ENCODE peak calls at places on chromosome 5, in ten cellular contexts. I is cardiac fibroblast, X is adrenal gland, O is AG04450, Z is AG04449, L is right cardiac atrium, V is lower leg skin, R is cardiac muscle cell, C is mammary epithelial cell, M is sigmoid colon. K is an unnamed sample.

GRCh38 chr5:75189353-75189752 is 47.3 kb downstream of the ANKRD31 start:
- DNase-seq in I (no peak), X (no peak), O (no peak), Z (no peak), L (no peak), V (no peak), R (no peak), C (no peak), M (no peak), K (no peak)

GRCh38 chr5:31218978-31219377 is 25.5 kb downstream of the CDH6 start:
- DNase-seq in I (no peak), X (no peak), O (no peak), Z (no peak), L (no peak), V (no peak), R (no peak), C (no peak), M (no peak), K (no peak)

GRCh38 chr5:35246928-35247644 is 16.8 kb upstream of the PRLR start:
- DNase-seq in I (no peak), X (peak; percentile 47), O (no peak), Z (no peak), L (peak; percentile 89), V (peak; percentile 81), R (peak; percentile 67), C (no peak), M (no peak), K (peak; percentile 76)

GRCh38 chr5:126544087-126544740 is 50.8 kb downstream of the ALDH7A1 start:
- DNase-seq in I (peak; percentile 60), X (peak; percentile 24), O (no peak), Z (no peak), L (no peak), V (no peak), R (peak; percentile 52), C (peak; percentile 25), M (no peak), K (no peak)

GRCh38 chr5:171966964-171967363 is 39.5 kb downstream of the FBXW11 start:
- DNase-seq in I (no peak), X (no peak), O (no peak), Z (no peak), L (no peak), V (no peak), R (no peak), C (no peak), M (no peak), K (no peak)

GRCh38 chr5:80070338-80071056 is 35.3 kb downstream of the THBS4 start:
- DNase-seq in I (peak; percentile 25), X (no peak), O (no peak), Z (no peak), L (no peak), V (no peak), R (no peak), C (no peak), M (no peak), K (no peak)

GRCh38 chr5:62886603-62887315 is 308.1 kb downstream of the LRRC70 start:
- DNase-seq in I (peak; percentile 1), X (no peak), O (no peak), Z (no peak), L (no peak), V (no peak), R (peak; percentile 55), C (no peak), M (no peak), K (no peak)

GRCh38 chr5:115098041-115098702 is 71.5 kb downstream of the TRIM36 start:
- DNase-seq in I (peak; percentile 70), X (peak; percentile 34), O (peak; percentile 18), Z (peak; percentile 12), L (no peak), V (no peak), R (peak; percentile 67), C (peak; percentile 45), M (no peak), K (no peak)

GRCh38 chr5:53679261-53679660 is 118.8 kb downstream of the NDUFS4 start:
- DNase-seq in I (peak; percentile 54), X (no peak), O (no peak), Z (peak; percentile 4), L (no peak), V (no peak), R (peak; percentile 42), C (peak; percentile 27), M (no peak), K (no peak)

GRCh38 chr5:55921617-55922016 is 70.5 kb downstream of the IL31RA start:
- DNase-seq in I (no peak), X (no peak), O (no peak), Z (no peak), L (no peak), V (peak; percentile 20), R (no peak), C (no peak), M (no peak), K (no peak)

GRCh38 chr5:55923873-55924500 is 70.8 kb downstream of the IL6ST start:
- DNase-seq in I (no peak), X (no peak), O (no peak), Z (no peak), L (no peak), V (peak; percentile 52), R (no peak), C (no peak), M (no peak), K (no peak)

GRCh38 chr5:55925181-55925580 is 69.6 kb downstream of the IL6ST start:
- DNase-seq in I (no peak), X (no peak), O (no peak), Z (no peak), L (no peak), V (peak; percentile 50), R (no peak), C (no peak), M (no peak), K (no peak)

GRCh38 chr5:55924744-55925143 is 70.0 kb downstream of the IL6ST start:
- DNase-seq in I (no peak), X (no peak), O (no peak), Z (no peak), L (no peak), V (peak; percentile 67), R (no peak), C (no peak), M (no peak), K (no peak)

DNA sequence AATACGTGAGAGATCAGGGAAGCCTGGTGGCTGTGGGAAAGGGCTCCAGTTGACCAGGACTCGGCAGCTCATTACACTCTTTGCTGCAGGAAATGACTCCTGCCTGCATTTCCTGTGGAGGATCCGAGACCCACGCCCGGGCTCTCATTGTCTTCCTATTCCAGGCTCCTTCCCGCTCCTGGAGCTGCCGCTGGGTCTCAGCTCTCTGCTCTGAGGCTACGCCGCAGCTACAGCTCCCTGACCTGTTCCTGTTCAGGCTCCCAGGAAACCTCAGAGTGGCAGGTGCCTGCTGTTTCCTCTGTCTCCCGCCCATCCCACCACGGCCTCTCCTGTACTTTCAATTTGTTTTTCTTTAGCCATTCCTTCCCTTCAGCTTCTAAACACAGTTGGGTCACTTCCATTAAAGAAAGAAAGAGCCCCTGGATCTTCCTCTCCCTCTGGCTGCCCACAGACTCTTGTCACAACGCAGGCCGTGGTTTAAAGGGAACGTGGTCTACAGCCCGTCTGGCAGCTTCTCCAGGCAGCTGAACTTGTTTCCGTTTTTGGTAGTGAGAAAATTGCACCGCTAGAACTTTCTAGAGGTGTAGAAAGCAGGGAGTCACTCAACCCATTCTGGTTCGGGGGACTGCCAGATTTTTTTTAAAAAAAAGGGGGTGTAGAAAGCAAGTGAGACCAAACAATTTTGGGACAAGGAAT is 71.4 kb downstream of the IL6ST start:
- DNase-seq in I (peak; percentile 58), X (no peak), O (no peak), Z (no peak), L (peak; percentile 70), V (peak; percentile 83), R (no peak), C (no peak), M (no peak), K (no peak)
- H3K4me3 ChIP-seq in I (peak overlapping the region; percentile 47), X (no peak overlapping the region), O (no peak overlapping the region), Z (peak overlapping the region; percentile 6), L (peak overlapping the region; percentile 63), V (peak overlapping the region; percentile 10), R (no peak overlapping the region), C (no peak overlapping the region), M (peak overlapping the region; percentile 35), K (no peak overlapping the region)

GRCh38 chr5:141874262-141874964 is 3.8 kb downstream of the PCDH1 start:
- DNase-seq in I (no peak), X (no peak), O (no peak), Z (no peak), L (peak; percentile 51), V (peak; percentile 82), R (no peak), C (no peak), M (no peak), K (peak; percentile 62)

GRCh38 chr5:141875022-141875740 is 3.0 kb downstream of the PCDH1 start:
- DNase-seq in I (no peak), X (no peak), O (no peak), Z (no peak), L (no peak), V (peak; percentile 52), R (no peak), C (no peak), M (no peak), K (no peak)

GRCh38 chr5:141877478-141878185 is 578 bp downstream of the PCDH1 start:
- DNase-seq in I (peak; percentile 34), X (no peak), O (no peak), Z (no peak), L (peak; percentile 70), V (peak; percentile 86), R (no peak), C (peak; percentile 52), M (no peak), K (no peak)

GRCh38 chr5:141876628-141877477 is 1.4 kb downstream of the PCDH1 start:
- DNase-seq in I (peak; percentile 12), X (no peak), O (no peak), Z (no peak), L (peak; percentile 68), V (peak; percentile 88), R (no peak), C (peak; percentile 65), M (no peak), K (peak; percentile 55)

GRCh38 chr5:141875795-141876627 is 2.2 kb downstream of the PCDH1 start:
- DNase-seq in I (peak; percentile 36), X (no peak), O (no peak), Z (no peak), L (peak; percentile 79), V (peak; percentile 86), R (no peak), C (peak; percentile 64), M (no peak), K (peak; percentile 82)
- H3K4me3 ChIP-seq in I (peak overlapping the region; percentile 73), X (no peak overlapping the region), O (no peak overlapping the region), Z (no peak overlapping the region), L (peak overlapping the region; percentile 90), V (peak overlapping the region; percentile 39), R (peak overlapping the region; percentile 41), C (peak overlapping the region; percentile 81), M (peak overlapping the region; percentile 67), K (peak overlapping the region; percentile 58)

GRCh38 chr5:61632064-61632463 is 300.0 kb downstream of the ZSWIM6 start:
- DNase-seq in I (no peak), X (no peak), O (no peak), Z (no peak), L (no peak), V (no peak), R (peak; percentile 18), C (no peak), M (no peak), K (no peak)
- H3K4me3 ChIP-seq in I (no peak overlapping the region), X (no peak overlapping the region), O (no peak overlapping the region), Z (no peak overlapping the region), L (no peak overlapping the region), V (no peak overlapping the region), R (no peak overlapping the region), C (no peak overlapping the region), M (no peak overlapping the region), K (no peak overlapping the region)

DNA sequence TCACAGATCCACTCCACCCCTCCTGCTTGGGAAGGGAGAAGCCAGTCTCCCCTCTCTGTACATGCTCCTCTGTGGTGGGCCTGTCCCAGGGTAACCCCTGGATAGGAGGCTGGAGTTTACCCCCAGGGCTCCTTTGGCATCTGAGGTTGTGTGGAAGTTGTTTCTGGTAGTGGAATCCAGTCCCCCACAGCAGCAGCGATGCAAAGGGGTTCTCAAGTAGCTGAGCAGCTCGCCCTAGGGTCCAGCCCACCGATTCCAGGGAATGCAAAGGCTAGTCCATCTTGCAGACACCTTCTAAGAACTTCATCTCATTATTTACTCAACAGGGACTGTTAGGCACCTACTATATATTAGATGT is 42.7 kb upstream of the TCF7 start:
- DNase-seq in I (no peak), X (no peak), O (no peak), Z (no peak), L (no peak), V (no peak), R (no peak), C (no peak), M (no peak), K (no peak)
- H3K4me3 ChIP-seq in I (no peak overlapping the region), X (no peak overlapping the region), O (no peak overlapping the region), Z (no peak overlapping the region), L (no peak overlapping the region), V (no peak overlapping the region), R (no peak overlapping the region), C (no peak overlapping the region), M (no peak overlapping the region), K (no peak overlapping the region)

K was measured in pancreas.